ENCODE peak calls at places on chromosomes 12 and 14, in ten cellular contexts. Z, D, Y, C, E, U, M, O, P and J are unnamed samples.

GRCh38 chr12:9707864-9708808 is 24.8 kb downstream of the CLECL1 start:
- DNase-seq in Y (peak; percentile 58), Z (peak; percentile 62), O (no peak), C (peak; percentile 63), P (peak; percentile 81), U (no peak), D (peak; percentile 57), E (peak; percentile 17), M (no peak), J (peak; percentile 40)

GRCh38 chr14:71705460-71705859 is 226.8 kb upstream of the RGS6 start:
- DNase-seq in E (no peak), Y (no peak), M (no peak), P (no peak), D (no peak), O (no peak), Z (no peak), C (no peak), U (no peak), J (no peak)

GRCh38 chr12:132502149-132502881 is 12.4 kb downstream of the FBRSL1 start:
- DNase-seq in Y (no peak), M (no peak), C (no peak), P (peak; percentile 70), D (peak; percentile 56), U (no peak), E (no peak), Z (no peak), O (no peak), J (no peak)

GRCh38 chr14:61963926-61964325 is 201.7 kb downstream of the SNAPC1 start:
- DNase-seq in D (no peak), U (no peak), P (no peak), O (no peak), Z (no peak), Y (no peak), C (no peak), E (no peak), M (no peak), J (no peak)

GRCh38 chr14:84343637-84344036 is 1186.3 kb upstream of the FLRT2 start:
- DNase-seq in U (no peak), D (no peak), P (no peak), E (no peak), C (peak; percentile 92), M (no peak), Y (no peak), O (no peak), Z (no peak), J (no peak)

GRCh38 chr14:88993946-88994345 is 169.5 kb downstream of the TTC8 start:
- DNase-seq in C (no peak), E (no peak), U (no peak), Y (no peak), O (no peak), M (no peak), P (no peak), Z (no peak), D (no peak), J (no peak)

GRCh38 chr12:70449074-70449757 is 83.1 kb downstream of the KCNMB4 start:
- DNase-seq in Y (no peak), D (no peak), C (no peak), P (no peak), M (no peak), Z (no peak), O (no peak), E (no peak), U (no peak), J (no peak)

GRCh38 chr12:43776498-43776897 is 17.7 kb downstream of the IRAK4 start:
- DNase-seq in D (no peak), Y (no peak), P (no peak), O (no peak), U (no peak), M (no peak), C (peak; percentile 18), Z (no peak), E (peak; percentile 7), J (peak; percentile 8)

GRCh38 chr14:88599761-88600439 is 37.1 kb downstream of the ZC3H14 start:
- DNase-seq in C (no peak), D (no peak), O (no peak), Y (no peak), U (no peak), P (no peak), Z (no peak), E (no peak), M (no peak), J (no peak)

GRCh38 chr12:1117970-1118563 is 127.0 kb downstream of the ERC1 start:
- DNase-seq in U (peak; percentile 60), Z (peak; percentile 78), M (peak; percentile 51), E (peak; percentile 80), Y (peak; percentile 87), P (peak; percentile 94), D (peak; percentile 84), C (peak; percentile 81), O (no peak), J (peak; percentile 85)

GRCh38 chr12:52402873-52403510 is 3.1 kb downstream of the KRT82 start:
- DNase-seq in E (no peak), C (no peak), D (no peak), U (no peak), Z (no peak), P (no peak), Y (no peak), M (no peak), O (no peak), J (no peak)

GRCh38 chr12:104050436-104050835 is 449 bp upstream of the GLT8D2 start:
- DNase-seq in U (no peak), P (no peak), C (no peak), D (no peak), E (no peak), Z (no peak), O (no peak), Y (no peak), M (no peak), J (no peak)

GRCh38 chr14:20477211-20477876 is 8.1 kb downstream of the PNP start:
- DNase-seq in C (peak; percentile 69), O (no peak), M (no peak), D (peak; percentile 23), Z (no peak), Y (peak; percentile 73), P (peak; percentile 67), U (no peak), E (no peak), J (no peak)

GRCh38 chr14:94887591-94887990 is 117.7 kb upstream of the GSC start:
- DNase-seq in E (no peak), Y (no peak), M (no peak), U (no peak), Z (no peak), P (no peak), C (no peak), D (no peak), O (no peak), J (no peak)

GRCh38 chr14:29518335-29518734 is 409.3 kb downstream of the PRKD1 start:
- DNase-seq in C (peak; percentile 5), O (no peak), D (no peak), Z (no peak), U (no peak), E (no peak), Y (no peak), M (no peak), P (no peak), J (no peak)

GRCh38 chr12:91577586-91578539 is 395.2 kb upstream of the DCN start:
- DNase-seq in D (no peak), C (peak; percentile 61), E (no peak), O (no peak), U (no peak), Y (no peak), P (no peak), Z (no peak), M (no peak), J (no peak)

GRCh38 chr12:78128236-78128635 is 297.5 kb downstream of the NAV3 start:
- DNase-seq in M (no peak), O (no peak), P (no peak), C (no peak), D (no peak), E (no peak), Z (no peak), U (no peak), Y (no peak), J (no peak)

GRCh38 chr14:36408388-36408787 is 88.0 kb upstream of the MBIP start:
- DNase-seq in Z (no peak), P (no peak), Y (no peak), U (no peak), O (no peak), C (no peak), M (no peak), E (no peak), D (no peak), J (no peak)

DNA sequence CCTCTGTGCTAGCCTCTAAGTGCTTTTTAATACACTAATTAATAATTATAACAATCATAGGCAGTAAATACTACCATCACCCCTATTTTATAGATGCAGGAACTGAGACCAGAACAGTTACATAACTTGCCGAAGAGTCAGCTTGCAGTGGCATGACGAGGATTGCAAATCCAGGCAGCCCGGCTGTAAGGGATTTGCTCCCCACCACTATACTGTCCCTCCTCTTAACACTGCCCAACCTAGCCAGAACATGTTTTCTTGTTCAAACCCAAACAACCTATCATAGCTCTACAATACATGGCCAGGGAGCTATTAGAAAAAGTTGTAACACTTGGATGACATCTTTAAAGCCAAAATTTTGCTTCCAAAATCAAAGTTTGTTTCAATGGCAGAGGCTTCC is 33.9 kb upstream of the VASH1 start:
- DNase-seq in P (no peak), O (no peak), C (no peak), Z (no peak), M (no peak), Y (no peak), D (no peak), U (no peak), E (no peak), J (no peak)
- H3K27ac ChIP-seq in P (no peak overlapping the region), O (no peak overlapping the region), C (no peak overlapping the region), Z (no peak overlapping the region), M (peak overlapping the region; percentile 49), Y (no peak overlapping the region), D (no peak overlapping the region), U (no peak overlapping the region), E (no peak overlapping the region), J (no peak overlapping the region)

GRCh38 chr12:116148844-116149243 is 128.6 kb downstream of the MED13L start:
- DNase-seq in Y (no peak), Z (no peak), D (no peak), U (no peak), E (no peak), M (no peak), O (no peak), C (peak; percentile 82), P (no peak), J (no peak)
- TF ChIP-seq POLR2A in Y (no peak), Z (no peak), D (no peak), U (no peak), E (no peak), M (no peak), O (no peak), C (no peak), P (no peak), J (no peak)

GRCh38 chr12:13404111-13404628 is 207.6 kb downstream of the EMP1 start:
- DNase-seq in E (no peak), Z (no peak), M (no peak), C (no peak), D (no peak), Y (no peak), O (no peak), U (no peak), P (no peak), J (no peak)
- H3K4me3 ChIP-seq in E (no peak overlapping the region), Z (no peak overlapping the region), M (no peak overlapping the region), C (no peak overlapping the region), D (no peak overlapping the region), Y (no peak overlapping the region), O (no peak overlapping the region), U (no peak overlapping the region), P (no peak overlapping the region), J (no peak overlapping the region)

DNA sequence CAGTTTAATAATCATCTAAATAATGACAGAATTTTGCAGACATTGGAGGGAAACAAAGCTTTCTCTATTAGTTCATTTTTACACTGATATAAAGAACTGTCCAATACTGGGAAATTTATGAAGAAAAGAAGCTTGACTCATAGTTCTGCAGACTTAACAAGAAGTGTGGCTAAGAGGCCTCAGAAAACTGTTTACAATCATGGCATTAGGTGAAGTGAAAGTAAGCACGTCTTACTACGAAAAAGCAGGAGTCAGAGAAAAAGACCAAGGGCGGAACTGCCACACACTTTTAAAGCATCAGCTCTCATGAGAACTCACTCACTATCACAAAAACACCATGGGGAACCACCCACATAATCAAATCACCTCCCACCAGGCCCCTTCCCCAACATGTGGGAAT is 804.4 kb downstream of the FLRT2 start:
- DNase-seq in E (no peak), Z (no peak), M (no peak), C (no peak), Y (no peak), D (no peak), P (no peak), U (no peak), O (no peak), J (no peak)
- H3K27ac ChIP-seq in E (no peak overlapping the region), Z (no peak overlapping the region), M (no peak overlapping the region), C (no peak overlapping the region), Y (no peak overlapping the region), D (no peak overlapping the region), P (no peak overlapping the region), U (no peak overlapping the region), O (no peak overlapping the region), J (no peak overlapping the region)